ENCODE peak calls at places on chromosomes 7 and 10, in six cellular contexts. Q is thoracic aorta, X is neural progenitor cell, G is fibroblast of lung, P is NT2/D1, H is aorta. W is an unnamed sample. For H3K27me3, the result is how much of the 10 kb centered on the place peaks cover.

GRCh38 chr10:21517983-21518628 is 7.4 kb downstream of the SKIDA1 start:
- DNase-seq in G (peak), Q (no peak), H (no peak), X (peak), P (no peak), W (no peak)

GRCh38 chr10:74775099-74775498 is 51.3 kb upstream of the KAT6B start:
- DNase-seq in G (no peak), Q (no peak), P (no peak), X (no peak), H (no peak), W (no peak)

GRCh38 chr7:155997431-155998327 is 185.4 kb upstream of the SHH start:
- DNase-seq in X (no peak), Q (no peak), P (no peak), G (no peak), H (peak), W (no peak)

GRCh38 chr10:101397140-101397539 is 43.2 kb downstream of the BTRC start:
- DNase-seq in P (no peak), X (peak), G (peak), Q (peak), H (no peak), W (no peak)

GRCh38 chr10:49350138-49350537 is 45.8 kb downstream of the DRGX start:
- DNase-seq in X (no peak), G (no peak), H (no peak), P (no peak), Q (no peak), W (no peak)

GRCh38 chr7:141444956-141445355 is 106.3 kb upstream of the AGK start:
- DNase-seq in Q (no peak), G (peak), X (no peak), H (no peak), P (peak), W (no peak)

GRCh38 chr10:30674796-30675195 is 45.2 kb upstream of the LYZL2 start:
- DNase-seq in H (no peak), Q (no peak), P (no peak), X (no peak), G (no peak), W (no peak)

GRCh38 chr10:110903280-110904278 is 15.4 kb downstream of the BBIP1 start:
- DNase-seq in Q (no peak), G (no peak), P (no peak), H (no peak), X (no peak), W (no peak)

GRCh38 chr10:63003816-63004453 is 129.2 kb upstream of the NRBF2 start:
- DNase-seq in P (no peak), Q (no peak), X (no peak), H (no peak), G (no peak), W (no peak)

GRCh38 chr7:151366141-151366871 is 24.7 kb downstream of the NUB1 start:
- DNase-seq in X (no peak), H (no peak), G (no peak), Q (no peak), P (no peak), W (no peak)

GRCh38 chr10:131869344-131869743 is 31.5 kb upstream of the PPP2R2D start:
- DNase-seq in Q (no peak), G (no peak), X (no peak), P (no peak), H (peak), W (no peak)

GRCh38 chr10:129642427-129642826 is 175.4 kb downstream of the MGMT start:
- DNase-seq in Q (no peak), X (no peak), P (no peak), G (peak), H (no peak), W (no peak)

GRCh38 chr7:151242181-151243044 is 6.1 kb downstream of the SMARCD3 start:
- DNase-seq in G (no peak), P (no peak), Q (no peak), X (no peak), H (peak), W (no peak)

GRCh38 chr7:31462636-31463035 is 51.3 kb upstream of the ITPRID1 start:
- DNase-seq in Q (no peak), H (no peak), G (no peak), P (no peak), X (no peak), W (no peak)

GRCh38 chr7:141551080-141551772 is at the start of gene AGK:
- DNase-seq in Q (no peak), P (peak), G (peak), X (peak), H (peak), W (peak)

GRCh38 chr10:111811515-111811914 is 372.1 kb downstream of the GPAM start:
- DNase-seq in P (no peak), H (no peak), G (no peak), X (no peak), Q (no peak), W (no peak)

GRCh38 chr10:108663551-108663950 is 1259.8 kb downstream of the XPNPEP1 start:
- DNase-seq in H (no peak), G (no peak), X (no peak), Q (no peak), P (no peak), W (peak)

GRCh38 chr7:135193615-135194081 is 17.7 kb downstream of the WDR91 start:
- DNase-seq in H (no peak), P (no peak), X (no peak), Q (no peak), G (peak), W (no peak)

GRCh38 chr7:151020231-151020630 is 4.1 kb downstream of the ATG9B start:
- DNase-seq in H (no peak), Q (no peak), X (peak), G (no peak), P (no peak), W (no peak)

GRCh38 chr10:70761031-70761601 is 24.1 kb downstream of the TBATA start:
- DNase-seq in X (peak), Q (no peak), H (peak), P (peak), G (no peak), W (peak)
- H3K27me3 ChIP-seq in X (under half), Q (under half), H (under half), P (under half), G (under half), W (under half)

GRCh38 chr7:33832326-33832725 is 73.0 kb upstream of the BMPER start:
- DNase-seq in G (no peak), H (no peak), P (no peak), X (peak), Q (no peak), W (peak)
- H3K4me3 ChIP-seq in G (no peak), H (no peak), P (no peak), X (no peak), Q (no peak), W (peak)

DNA sequence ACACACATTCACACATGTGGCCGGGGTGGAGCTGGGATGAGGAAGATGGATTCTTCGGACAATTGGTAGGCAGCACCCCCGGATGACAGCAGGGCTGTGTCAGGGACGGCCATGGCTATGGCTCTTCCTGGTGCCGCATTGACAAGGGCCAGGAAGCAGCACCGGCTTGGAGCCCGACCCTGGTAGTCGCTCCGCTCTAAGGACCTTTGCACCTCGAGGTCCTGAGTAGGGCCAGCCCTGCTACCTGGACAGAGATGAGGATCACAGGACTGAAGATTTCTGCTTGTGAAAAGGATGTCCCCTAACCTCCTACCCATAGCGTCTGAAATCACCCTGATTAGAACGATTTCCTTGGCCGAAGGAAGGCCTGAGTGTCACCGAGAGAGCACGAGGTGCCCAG is 134.1 kb downstream of the ADARB2 start:
- DNase-seq in G (no peak), P (no peak), X (no peak), Q (no peak), H (no peak), W (no peak)
- H3K27me3 ChIP-seq in G (under half), P (under half), X (under half), Q (under half), H (under half), W (under half)

DNA sequence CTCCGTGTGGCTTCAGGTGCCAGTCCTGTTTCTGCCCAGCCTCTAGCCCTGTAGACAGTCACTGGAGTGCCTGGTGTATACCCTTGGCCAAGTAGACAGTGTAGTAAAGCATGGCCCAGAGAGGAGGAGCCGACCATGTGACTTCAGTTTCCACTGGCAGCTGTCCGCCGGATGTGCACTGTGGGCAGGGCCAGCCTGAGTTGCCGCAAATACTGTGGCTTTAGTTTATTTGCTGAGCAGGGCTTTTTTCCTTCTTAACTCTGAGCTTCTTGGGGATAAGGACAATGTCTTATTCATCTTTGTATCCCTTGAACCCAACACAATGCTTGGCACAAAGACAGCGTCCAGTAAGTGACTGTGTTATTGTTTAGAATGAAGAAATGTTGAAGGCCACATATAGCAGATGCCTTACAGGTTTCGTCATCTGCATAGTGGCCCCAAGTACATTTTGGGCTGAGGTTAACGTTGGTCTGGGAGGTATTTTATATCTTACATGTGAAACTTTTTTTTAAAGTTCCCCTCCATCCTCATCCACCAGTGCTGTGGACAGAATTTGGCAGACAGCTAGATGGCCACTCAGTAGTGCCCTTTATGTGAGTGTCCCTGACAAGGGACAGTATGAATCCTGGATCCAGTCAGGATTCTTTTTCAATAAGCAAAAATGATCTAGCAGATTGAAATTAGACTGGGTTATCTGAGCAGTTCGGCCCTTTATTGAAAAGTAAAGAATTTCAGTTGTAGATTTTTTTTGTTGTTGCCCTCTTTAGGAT is 40.6 kb downstream of the CYP17A1 start:
- DNase-seq in G (peak), H (peak), Q (no peak), P (no peak), X (no peak), W (no peak)
- H3K4me3 ChIP-seq in G (no peak), H (no peak), Q (peak), P (no peak), X (no peak), W (no peak)

GRCh38 chr10:124533266-124533665 is 71.6 kb downstream of the LHPP start:
- DNase-seq in H (no peak), X (no peak), Q (no peak), P (no peak), G (no peak), W (no peak)
- H3K27me3 ChIP-seq in H (under half), X (under half), Q (under half), P (under half), G (under half), W (under half)

DNA sequence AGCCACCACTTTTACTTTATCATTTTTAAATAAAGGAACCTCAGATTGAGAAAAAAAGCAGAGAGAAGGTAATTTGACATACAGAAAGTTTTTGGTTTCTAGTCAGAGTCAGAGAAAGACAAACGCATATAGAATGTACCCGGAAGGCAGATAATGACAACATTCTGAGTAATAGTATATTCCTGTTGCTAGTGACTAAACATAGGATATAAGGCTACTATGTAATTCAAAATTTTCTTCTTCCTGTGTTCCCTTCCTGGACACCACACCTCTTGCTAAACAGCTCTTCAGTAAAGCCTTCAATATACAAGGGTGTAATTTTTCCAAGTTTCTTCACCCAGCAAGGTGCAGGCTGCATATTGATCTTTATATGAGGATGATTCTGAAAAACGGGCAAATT is 597.6 kb downstream of the PCDH15 start:
- DNase-seq in Q (no peak), H (no peak), P (no peak), G (no peak), X (no peak), W (no peak)
- H3K4me3 ChIP-seq in Q (no peak), H (no peak), P (no peak), G (no peak), X (no peak), W (no peak)

GRCh38 chr10:114420811-114421485 is 16.6 kb upstream of the AFAP1L2 start:
- DNase-seq in P (no peak), X (no peak), Q (no peak), H (no peak), G (peak), W (no peak)
- H3K27me3 ChIP-seq in P (under half), X (under half), Q (under half), H (under half), G (under half), W (under half)

DNA sequence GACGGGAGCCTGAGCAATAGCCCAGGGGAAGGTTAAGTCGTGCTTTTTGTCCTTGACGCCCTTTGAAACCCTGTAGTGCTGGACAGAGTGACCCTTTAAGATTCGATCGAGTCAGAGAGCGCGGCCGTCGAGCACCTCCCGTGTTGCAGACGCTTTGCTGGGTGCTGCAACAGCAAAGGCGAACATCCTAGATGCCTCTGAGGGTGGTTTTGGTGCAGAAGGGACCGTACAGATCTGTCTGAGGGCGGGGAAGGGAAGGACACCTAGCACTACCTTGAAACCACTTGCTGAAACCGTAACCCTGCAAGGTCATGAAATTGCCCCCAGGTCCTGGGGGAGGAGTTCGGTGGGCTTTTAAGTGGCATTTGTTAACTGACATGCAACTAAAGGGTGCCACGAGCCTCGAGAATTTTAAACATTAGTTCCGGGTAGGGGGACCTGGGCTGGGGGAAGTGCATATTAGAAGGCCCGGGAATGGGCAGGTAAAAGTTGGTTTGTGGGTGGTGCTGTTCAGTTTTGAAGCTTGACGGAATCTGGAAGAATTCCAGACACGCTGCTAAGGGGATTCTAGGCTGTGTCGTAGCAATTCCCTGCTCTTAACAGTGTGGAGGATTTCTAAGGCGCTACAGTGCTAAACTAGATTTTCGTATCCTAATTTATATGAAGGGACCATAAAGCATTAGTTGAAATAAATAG is 811 bp downstream of the ATP5F1C start:
- DNase-seq in G (peak), H (no peak), P (no peak), X (peak), Q (no peak), W (no peak)
- H3K4me3 ChIP-seq in G (peak), H (peak), P (peak), X (peak), Q (peak), W (peak)

DNA sequence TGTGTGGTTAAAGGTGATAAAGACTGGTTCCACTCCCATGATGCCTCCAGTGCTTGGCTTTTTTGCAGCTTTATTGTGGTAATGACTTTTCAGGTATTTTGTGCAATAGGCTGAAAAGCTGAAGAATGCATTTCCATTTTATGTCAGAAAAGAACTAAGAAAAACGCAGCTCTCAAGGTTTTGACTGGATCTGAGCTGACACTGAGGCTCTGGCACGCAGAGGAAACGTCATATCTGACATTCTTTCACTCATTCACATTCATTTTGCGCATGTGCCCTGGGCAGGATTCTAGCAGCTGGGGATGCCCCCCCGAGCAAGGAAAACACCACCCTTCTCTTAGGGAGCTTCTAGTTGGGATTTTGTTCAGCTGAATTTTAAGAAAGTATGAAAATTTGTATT is 408.5 kb upstream of the MKI67 start:
- DNase-seq in G (no peak), Q (no peak), P (no peak), H (no peak), X (no peak), W (no peak)
- H3K27me3 ChIP-seq in G (under half), Q (under half), P (under half), H (under half), X (under half), W (under half)

W was measured in WERI-Rb-1.